ENCODE peak calls at places on chromosomes 16 and 17, in seven cellular contexts. N is fibroblast of lung, G is amygdala, M is lung, X is HAP-1, H is NCI-H1694 treated with DMSO at 0.1 percent for 48 hours, S is T-cell. O is an unnamed sample.

GRCh38 chr17:82805823-82806222 is 34.0 kb downstream of the ZNF750 start:
- DNase-seq in M (no peak), G (no peak), S (no peak), H (no peak), N (no peak), X (no peak), O (no peak)

GRCh38 chr17:1375615-1376014 is 24.4 kb downstream of the YWHAE start:
- DNase-seq in S (no peak), N (no peak), G (no peak), X (no peak), M (no peak), H (no peak), O (no peak)

GRCh38 chr16:87086156-87086555 is 231.0 kb downstream of the C16orf95 start:
- DNase-seq in G (no peak), N (peak), S (no peak), X (no peak), M (no peak), H (no peak), O (no peak)

GRCh38 chr17:21278304-21279197 is 6.0 kb upstream of the MAP2K3 start:
- DNase-seq in M (peak), S (peak), N (no peak), H (no peak), G (no peak), X (no peak), O (no peak)

GRCh38 chr17:38735161-38735997 is 5.2 kb downstream of the CISD3 start:
- DNase-seq in H (peak), X (peak), M (no peak), N (no peak), S (peak), G (peak), O (no peak)

GRCh38 chr17:70123193-70123592 is 46.1 kb upstream of the KCNJ2 start:
- DNase-seq in S (no peak), M (no peak), X (no peak), H (no peak), N (no peak), G (no peak), O (no peak)

GRCh38 chr16:51523400-51523799 is 372.3 kb upstream of the SALL1 start:
- DNase-seq in H (no peak), G (no peak), N (peak), S (no peak), M (no peak), X (no peak), O (no peak)

GRCh38 chr17:58279016-58279671 is 1.6 kb downstream of the MPO start:
- DNase-seq in G (no peak), N (peak), H (no peak), X (no peak), S (no peak), M (peak), O (peak)

GRCh38 chr17:57527437-57528083 is 217.5 kb downstream of the CCDC182 start:
- DNase-seq in H (no peak), S (no peak), G (no peak), N (no peak), X (peak), M (no peak), O (no peak)

O was measured in esophagus muscularis mucosa.